ENCODE peak calls at places on chromosomes 6 and 20, in nine cellular contexts. One of them, this sample, is unnamed.

GRCh38 chr20:258269-258858 is 840 bp downstream of the DEFB132 start:
- DNase-seq in GM23248: no peak
- DNase-seq in keratinocyte: no peak
- DNase-seq in SK-N-SH: no peak
- DNase-seq in astrocyte: no peak
- DNase-seq in neuronal stem cell: no peak
- DNase-seq in IMR-90: no peak
- DNase-seq in MM.1S: no peak
- DNase-seq in hepatocyte: no peak
- DNase-seq in this sample: no peak

GRCh38 chr20:12358006-12358654 is 440.4 kb downstream of the BTBD3 start:
- DNase-seq in IMR-90: no peak
- DNase-seq in astrocyte: no peak
- DNase-seq in hepatocyte: peak
- DNase-seq in keratinocyte: no peak
- DNase-seq in MM.1S: peak
- DNase-seq in GM23248: no peak
- DNase-seq in neuronal stem cell: no peak
- DNase-seq in SK-N-SH: no peak
- DNase-seq in this sample: no peak

GRCh38 chr6:36459483-36459882 is 16.7 kb downstream of the KCTD20 start:
- DNase-seq in hepatocyte: no peak
- DNase-seq in MM.1S: no peak
- DNase-seq in GM23248: no peak
- DNase-seq in IMR-90: no peak
- DNase-seq in neuronal stem cell: no peak
- DNase-seq in astrocyte: no peak
- DNase-seq in SK-N-SH: no peak
- DNase-seq in keratinocyte: no peak
- DNase-seq in this sample: no peak

GRCh38 chr6:140040391-140040790 is 665.9 kb upstream of the CITED2 start:
- DNase-seq in GM23248: peak
- DNase-seq in astrocyte: peak
- DNase-seq in keratinocyte: peak
- DNase-seq in SK-N-SH: no peak
- DNase-seq in neuronal stem cell: no peak
- DNase-seq in IMR-90: peak
- DNase-seq in hepatocyte: no peak
- DNase-seq in MM.1S: no peak
- DNase-seq in this sample: no peak

GRCh38 chr6:116034327-116034726 is 26.4 kb downstream of the FRK start:
- DNase-seq in hepatocyte: no peak
- DNase-seq in GM23248: peak
- DNase-seq in IMR-90: peak
- DNase-seq in MM.1S: no peak
- DNase-seq in SK-N-SH: no peak
- DNase-seq in keratinocyte: no peak
- DNase-seq in astrocyte: peak
- DNase-seq in neuronal stem cell: no peak
- DNase-seq in this sample: no peak

GRCh38 chr20:36856196-36856595 is 19.7 kb upstream of the TLDC2 start:
- DNase-seq in hepatocyte: no peak
- DNase-seq in IMR-90: no peak
- DNase-seq in GM23248: peak
- DNase-seq in keratinocyte: no peak
- DNase-seq in SK-N-SH: no peak
- DNase-seq in astrocyte: no peak
- DNase-seq in MM.1S: no peak
- DNase-seq in neuronal stem cell: no peak
- DNase-seq in this sample: peak

GRCh38 chr6:92124126-92124525 is 1295.2 kb downstream of the EPHA7 start:
- DNase-seq in keratinocyte: no peak
- DNase-seq in SK-N-SH: no peak
- DNase-seq in GM23248: no peak
- DNase-seq in hepatocyte: no peak
- DNase-seq in IMR-90: peak
- DNase-seq in astrocyte: peak
- DNase-seq in neuronal stem cell: no peak
- DNase-seq in MM.1S: no peak
- DNase-seq in this sample: peak

GRCh38 chr6:48606618-48607017 is 495.6 kb upstream of the PTCHD4 start:
- DNase-seq in astrocyte: no peak
- DNase-seq in SK-N-SH: no peak
- DNase-seq in hepatocyte: no peak
- DNase-seq in IMR-90: no peak
- DNase-seq in MM.1S: no peak
- DNase-seq in GM23248: no peak
- DNase-seq in neuronal stem cell: no peak
- DNase-seq in keratinocyte: no peak
- DNase-seq in this sample: no peak

GRCh38 chr6:26568601-26569432 is 27.9 kb upstream of the ABT1 start:
- DNase-seq in astrocyte: peak
- DNase-seq in GM23248: peak
- DNase-seq in keratinocyte: peak
- DNase-seq in SK-N-SH: peak
- DNase-seq in neuronal stem cell: peak
- DNase-seq in hepatocyte: peak
- DNase-seq in MM.1S: peak
- DNase-seq in IMR-90: peak
- DNase-seq in this sample: peak

GRCh38 chr6:134577998-134578397 is 260.1 kb upstream of the SGK1 start:
- DNase-seq in MM.1S: no peak
- DNase-seq in keratinocyte: no peak
- DNase-seq in hepatocyte: no peak
- DNase-seq in neuronal stem cell: no peak
- DNase-seq in SK-N-SH: no peak
- DNase-seq in astrocyte: peak
- DNase-seq in IMR-90: peak
- DNase-seq in GM23248: peak
- DNase-seq in this sample: no peak

GRCh38 chr6:165988306-165988756 is 179.3 kb downstream of the TBXT start:
- DNase-seq in keratinocyte: no peak
- DNase-seq in MM.1S: no peak
- DNase-seq in SK-N-SH: no peak
- DNase-seq in hepatocyte: no peak
- DNase-seq in neuronal stem cell: no peak
- DNase-seq in GM23248: peak
- DNase-seq in astrocyte: no peak
- DNase-seq in IMR-90: no peak
- DNase-seq in this sample: no peak

GRCh38 chr6:20056350-20056992 is 155.8 kb downstream of the MBOAT1 start:
- DNase-seq in keratinocyte: no peak
- DNase-seq in SK-N-SH: peak
- DNase-seq in astrocyte: peak
- DNase-seq in MM.1S: peak
- DNase-seq in neuronal stem cell: peak
- DNase-seq in GM23248: peak
- DNase-seq in IMR-90: peak
- DNase-seq in hepatocyte: peak
- DNase-seq in this sample: no peak

GRCh38 chr6:5782783-5783567 is 223.8 kb downstream of the NRN1 start:
- DNase-seq in hepatocyte: no peak
- DNase-seq in keratinocyte: no peak
- DNase-seq in GM23248: peak
- DNase-seq in astrocyte: peak
- DNase-seq in IMR-90: peak
- DNase-seq in MM.1S: no peak
- DNase-seq in neuronal stem cell: no peak
- DNase-seq in SK-N-SH: peak
- DNase-seq in this sample: no peak

GRCh38 chr20:48211847-48212246 is 426.6 kb upstream of the SULF2 start:
- DNase-seq in SK-N-SH: no peak
- DNase-seq in neuronal stem cell: no peak
- DNase-seq in GM23248: no peak
- DNase-seq in astrocyte: no peak
- DNase-seq in MM.1S: no peak
- DNase-seq in keratinocyte: no peak
- DNase-seq in hepatocyte: no peak
- DNase-seq in IMR-90: no peak
- DNase-seq in this sample: no peak

GRCh38 chr20:61589055-61589385 is 337.0 kb downstream of the CDH4 start:
- DNase-seq in astrocyte: peak
- DNase-seq in SK-N-SH: no peak
- DNase-seq in IMR-90: peak
- DNase-seq in keratinocyte: peak
- DNase-seq in MM.1S: no peak
- DNase-seq in neuronal stem cell: no peak
- DNase-seq in hepatocyte: no peak
- DNase-seq in GM23248: peak
- DNase-seq in this sample: no peak

GRCh38 chr6:132491303-132491702 is 21.6 kb downstream of the STX7 start:
- DNase-seq in astrocyte: peak
- DNase-seq in MM.1S: no peak
- DNase-seq in keratinocyte: no peak
- DNase-seq in SK-N-SH: no peak
- DNase-seq in neuronal stem cell: no peak
- DNase-seq in hepatocyte: no peak
- DNase-seq in GM23248: peak
- DNase-seq in IMR-90: peak
- DNase-seq in this sample: no peak

GRCh38 chr20:44571367-44571766 is 11.0 kb upstream of the PKIG start:
- DNase-seq in GM23248: no peak
- DNase-seq in SK-N-SH: no peak
- DNase-seq in MM.1S: no peak
- DNase-seq in hepatocyte: no peak
- DNase-seq in astrocyte: peak
- DNase-seq in keratinocyte: no peak
- DNase-seq in IMR-90: no peak
- DNase-seq in neuronal stem cell: no peak
- DNase-seq in this sample: no peak
- H3K27ac ChIP-seq in GM23248: peak
- H3K27ac ChIP-seq in SK-N-SH: peak
- H3K27ac ChIP-seq in MM.1S: no peak
- H3K27ac ChIP-seq in hepatocyte: peak
- H3K27ac ChIP-seq in astrocyte: peak
- H3K27ac ChIP-seq in keratinocyte: no peak
- H3K27ac ChIP-seq in IMR-90: no peak
- H3K27ac ChIP-seq in neuronal stem cell: no peak
- H3K27ac ChIP-seq in this sample: no peak

DNA sequence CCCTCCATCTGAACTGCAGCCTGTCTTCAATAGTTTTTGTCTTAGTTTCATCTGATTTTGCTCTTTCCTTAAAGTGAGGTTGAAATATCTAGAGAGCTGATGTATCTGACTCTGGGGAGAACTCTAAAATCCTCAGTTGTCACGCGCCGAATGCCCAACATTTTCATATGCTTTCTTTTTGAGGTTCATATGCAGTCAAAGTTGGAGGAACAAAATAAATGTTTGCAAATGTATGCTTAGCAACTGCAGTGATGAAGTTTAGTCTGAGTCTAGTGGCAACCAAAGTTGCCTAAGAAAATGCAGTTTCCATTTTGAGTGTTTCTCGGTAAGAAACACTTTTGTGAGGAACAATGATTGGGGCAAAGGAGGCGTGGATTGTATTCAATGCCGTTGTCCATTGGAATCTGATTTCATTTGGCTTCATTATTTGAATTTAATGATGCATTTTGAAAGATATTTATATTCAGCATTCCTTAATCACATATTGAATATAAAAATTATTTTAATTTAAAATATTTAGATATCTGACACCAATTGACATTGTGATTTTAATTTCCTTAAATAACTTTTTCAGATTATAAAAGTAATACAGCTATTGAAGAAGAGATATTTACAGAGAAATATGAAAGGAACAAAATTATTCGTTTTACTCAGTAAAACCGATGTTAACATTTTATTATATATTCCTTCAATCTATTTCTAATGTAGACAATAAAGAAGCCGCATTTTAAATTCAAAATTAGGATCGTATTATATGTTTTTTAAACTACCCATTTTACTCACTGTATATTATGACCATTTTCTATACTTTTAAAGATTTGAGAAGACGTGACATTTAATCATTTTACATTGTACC is 122.0 kb downstream of the PLEKHG1 start:
- DNase-seq in keratinocyte: no peak
- DNase-seq in neuronal stem cell: no peak
- DNase-seq in hepatocyte: no peak
- DNase-seq in astrocyte: no peak
- DNase-seq in IMR-90: no peak
- DNase-seq in GM23248: no peak
- DNase-seq in SK-N-SH: no peak
- DNase-seq in MM.1S: no peak
- DNase-seq in this sample: no peak
- H3K4me3 ChIP-seq in keratinocyte: no peak
- H3K4me3 ChIP-seq in neuronal stem cell: peak
- H3K4me3 ChIP-seq in hepatocyte: no peak
- H3K4me3 ChIP-seq in astrocyte: peak
- H3K4me3 ChIP-seq in IMR-90: no peak
- H3K4me3 ChIP-seq in GM23248: no peak
- H3K4me3 ChIP-seq in SK-N-SH: no peak
- H3K4me3 ChIP-seq in MM.1S: no peak
- H3K4me3 ChIP-seq in this sample: no peak

GRCh38 chr20:59004493-59004762 is 2.6 kb downstream of the CTSZ start:
- DNase-seq in hepatocyte: no peak
- DNase-seq in keratinocyte: no peak
- DNase-seq in IMR-90: no peak
- DNase-seq in GM23248: no peak
- DNase-seq in astrocyte: no peak
- DNase-seq in SK-N-SH: no peak
- DNase-seq in MM.1S: no peak
- DNase-seq in neuronal stem cell: no peak
- DNase-seq in this sample: no peak
- H3K4me2 ChIP-seq in hepatocyte: no peak
- H3K4me2 ChIP-seq in keratinocyte: no peak
- H3K4me2 ChIP-seq in IMR-90: no peak
- H3K4me2 ChIP-seq in GM23248: no peak
- H3K4me2 ChIP-seq in astrocyte: no peak
- H3K4me2 ChIP-seq in SK-N-SH: no peak
- H3K4me2 ChIP-seq in MM.1S: peak
- H3K4me2 ChIP-seq in neuronal stem cell: no peak
- H3K4me2 ChIP-seq in this sample: no peak

GRCh38 chr6:159254186-159254585 is 85.0 kb downstream of the FNDC1 start:
- DNase-seq in hepatocyte: no peak
- DNase-seq in keratinocyte: no peak
- DNase-seq in IMR-90: no peak
- DNase-seq in MM.1S: no peak
- DNase-seq in neuronal stem cell: no peak
- DNase-seq in GM23248: peak
- DNase-seq in SK-N-SH: no peak
- DNase-seq in astrocyte: no peak
- DNase-seq in this sample: no peak

GRCh38 chr6:159250633-159251032 is 81.4 kb downstream of the FNDC1 start:
- DNase-seq in SK-N-SH: no peak
- DNase-seq in MM.1S: no peak
- DNase-seq in GM23248: no peak
- DNase-seq in neuronal stem cell: no peak
- DNase-seq in hepatocyte: no peak
- DNase-seq in IMR-90: no peak
- DNase-seq in keratinocyte: no peak
- DNase-seq in astrocyte: no peak
- DNase-seq in this sample: no peak

GRCh38 chr6:159249150-159249549 is 80.0 kb downstream of the FNDC1 start:
- DNase-seq in GM23248: peak
- DNase-seq in astrocyte: peak
- DNase-seq in hepatocyte: no peak
- DNase-seq in keratinocyte: no peak
- DNase-seq in IMR-90: no peak
- DNase-seq in neuronal stem cell: no peak
- DNase-seq in MM.1S: no peak
- DNase-seq in SK-N-SH: no peak
- DNase-seq in this sample: no peak

GRCh38 chr6:159252955-159253508 is 83.8 kb downstream of the FNDC1 start:
- DNase-seq in GM23248: peak
- DNase-seq in keratinocyte: peak
- DNase-seq in astrocyte: peak
- DNase-seq in SK-N-SH: peak
- DNase-seq in MM.1S: peak
- DNase-seq in neuronal stem cell: peak
- DNase-seq in hepatocyte: peak
- DNase-seq in IMR-90: peak
- DNase-seq in this sample: no peak

GRCh38 chr6:159249752-159250151 is 80.6 kb downstream of the FNDC1 start:
- DNase-seq in keratinocyte: no peak
- DNase-seq in IMR-90: no peak
- DNase-seq in hepatocyte: no peak
- DNase-seq in GM23248: peak
- DNase-seq in neuronal stem cell: no peak
- DNase-seq in MM.1S: no peak
- DNase-seq in SK-N-SH: no peak
- DNase-seq in astrocyte: peak
- DNase-seq in this sample: no peak
- H3K27ac ChIP-seq in keratinocyte: no peak
- H3K27ac ChIP-seq in IMR-90: no peak
- H3K27ac ChIP-seq in hepatocyte: no peak
- H3K27ac ChIP-seq in GM23248: peak
- H3K27ac ChIP-seq in neuronal stem cell: no peak
- H3K27ac ChIP-seq in MM.1S: no peak
- H3K27ac ChIP-seq in SK-N-SH: no peak
- H3K27ac ChIP-seq in astrocyte: no peak
- H3K27ac ChIP-seq in this sample: no peak